ENCODE peak calls at places on chromosome 20, in nine cellular contexts. D, E, U, K, P, F, N, M and L are unnamed samples.

GRCh38 chr20:62577447-62577846 is 64.9 kb upstream of the SLCO4A1 start:
- DNase-seq in U (no peak), N (no peak), E (no peak), P (no peak), F (no peak), D (no peak), K (no peak), M (no peak), L (no peak)

GRCh38 chr20:10984899-10985298 is 311.1 kb upstream of the JAG1 start:
- DNase-seq in P (no peak), M (no peak), N (no peak), K (no peak), F (no peak), E (no peak), D (no peak), U (no peak), L (peak)

GRCh38 chr20:50734730-50735679 is 3.6 kb downstream of the PARD6B start:
- DNase-seq in F (no peak), K (peak), M (no peak), D (no peak), E (no peak), P (no peak), N (no peak), U (no peak), L (no peak)

GRCh38 chr20:44858959-44859358 is 26.5 kb upstream of the YWHAB start:
- DNase-seq in K (peak), M (no peak), P (no peak), N (peak), D (no peak), U (no peak), E (no peak), F (no peak), L (no peak)

GRCh38 chr20:12847862-12848261 is 160.9 kb upstream of the SPTLC3 start:
- DNase-seq in F (no peak), P (no peak), E (no peak), M (no peak), N (peak), D (no peak), K (no peak), U (no peak), L (no peak)

GRCh38 chr20:11057624-11058023 is 383.8 kb upstream of the JAG1 start:
- DNase-seq in P (no peak), N (no peak), K (no peak), D (no peak), E (no peak), U (no peak), F (no peak), M (no peak), L (no peak)

GRCh38 chr20:63071541-63072181 is 64.9 kb upstream of the BHLHE23 start:
- DNase-seq in U (peak), P (no peak), M (peak), K (peak), N (no peak), E (no peak), F (no peak), D (no peak), L (peak)

GRCh38 chr20:64041781-64042771 is 6.1 kb downstream of the C20orf204 start:
- DNase-seq in K (no peak), M (no peak), D (no peak), N (no peak), U (no peak), F (peak), P (no peak), E (no peak), L (no peak)

GRCh38 chr20:25044261-25044560 is 13.7 kb downstream of the ACSS1 start:
- DNase-seq in N (no peak), F (no peak), E (no peak), D (no peak), U (no peak), P (no peak), K (no peak), M (no peak), L (no peak)

GRCh38 chr20:13261460-13262301 is 40.6 kb downstream of the ISM1 start:
- DNase-seq in U (peak), P (peak), F (peak), D (peak), N (peak), K (peak), E (peak), M (peak), L (peak)

GRCh38 chr20:56861590-56861989 is 232.5 kb downstream of the TFAP2C start:
- DNase-seq in U (no peak), N (no peak), M (no peak), F (no peak), E (no peak), K (no peak), P (no peak), D (no peak), L (no peak)

GRCh38 chr20:62360854-62361798 is 6.0 kb downstream of the LAMA5 start:
- DNase-seq in E (no peak), N (no peak), D (peak), F (no peak), U (no peak), M (no peak), K (peak), P (no peak), L (no peak)

GRCh38 chr20:41428285-41428684 is 61.7 kb upstream of the EMILIN3 start:
- DNase-seq in D (no peak), F (no peak), E (peak), N (no peak), M (peak), K (no peak), P (no peak), U (no peak), L (peak)

GRCh38 chr20:37309290-37309689 is 19.8 kb downstream of the MANBAL start:
- DNase-seq in E (no peak), U (no peak), F (no peak), K (no peak), D (no peak), P (no peak), N (no peak), M (no peak), L (no peak)

GRCh38 chr20:48841861-48842529 is 14.2 kb upstream of the PREX1 start:
- DNase-seq in D (no peak), M (no peak), U (peak), N (peak), F (no peak), K (no peak), E (no peak), P (no peak), L (peak)

GRCh38 chr20:54108817-54109216 is 38.4 kb upstream of the BCAS1 start:
- DNase-seq in K (no peak), P (no peak), U (no peak), E (no peak), N (no peak), D (no peak), F (no peak), M (no peak), L (no peak)

GRCh38 chr20:62589150-62589498 is 53.2 kb upstream of the SLCO4A1 start:
- DNase-seq in N (no peak), P (no peak), E (no peak), M (no peak), U (no peak), F (no peak), D (no peak), K (no peak), L (no peak)

GRCh38 chr20:45012682-45013302 is 46.5 kb downstream of the STK4 start:
- DNase-seq in F (no peak), M (no peak), N (no peak), K (no peak), E (no peak), D (no peak), P (no peak), U (peak), L (no peak)

GRCh38 chr20:9628166-9628565 is 113.8 kb downstream of the LAMP5 start:
- DNase-seq in P (no peak), N (no peak), F (no peak), M (no peak), U (no peak), K (no peak), E (no peak), D (no peak), L (no peak)